ENCODE peak calls at places on chromosomes 4 and X, in four cellular contexts. X is kidney tubule cell, U is amniotic epithelial cell, I is fibroblast of pulmonary artery. F is an unnamed sample.

GRCh38 chr4:133775469-133775868 is 426.1 kb downstream of the PABPC4L start:
- DNase-seq in X (no peak), U (no peak), I (no peak), F (no peak)

GRCh38 chrX:13432776-13433605 is 113.1 kb upstream of the ATXN3L start:
- DNase-seq in X (peak; percentile 60), U (peak; percentile 49), I (peak; percentile 64), F (no peak)

GRCh38 chrX:76148753-76149152 is 24.1 kb upstream of the PBDC1 start:
- DNase-seq in X (peak; percentile 42), U (peak; percentile 49), I (peak; percentile 32), F (peak; percentile 23)

GRCh38 chrX:107014927-107015326 is 14.9 kb upstream of the MORC4 start:
- DNase-seq in X (no peak), U (peak; percentile 16), I (peak; percentile 6), F (no peak)

GRCh38 chrX:15781964-15782711 is 8.1 kb upstream of the ZRSR2 start:
- DNase-seq in X (no peak), U (no peak), I (no peak), F (no peak)

GRCh38 chrX:34332336-34332735 is 200.2 kb upstream of the FAM47A start:
- DNase-seq in X (no peak), U (no peak), I (peak; percentile 1), F (peak; percentile 4)

GRCh38 chr4:182680196-182680771 is 236.9 kb downstream of the DCTD start:
- DNase-seq in X (no peak), U (no peak), I (no peak), F (no peak)

GRCh38 chrX:153667931-153668396 is 5.6 kb downstream of the PNCK start:
- DNase-seq in X (peak; percentile 75), U (peak; percentile 58), I (peak; percentile 82), F (peak; percentile 59)

GRCh38 chr4:177008836-177009501 is 216.2 kb upstream of the VEGFC start:
- DNase-seq in X (no peak), U (no peak), I (no peak), F (no peak)

GRCh38 chr4:136009258-136009832 is 1522.9 kb downstream of the PCDH18 start:
- DNase-seq in X (no peak), U (peak; percentile 18), I (no peak), F (no peak)

GRCh38 chr4:155570661-155571060 is 96.0 kb upstream of the GUCY1A1 start:
- DNase-seq in X (no peak), U (no peak), I (no peak), F (no peak)

GRCh38 chr4:152360045-152360410 is 175.9 kb downstream of the FBXW7 start:
- DNase-seq in X (no peak), U (peak; percentile 42), I (peak; percentile 38), F (peak; percentile 62)

GRCh38 chrX:45322382-45322781 is 121.7 kb upstream of the DIPK2B start:
- DNase-seq in X (peak; percentile 79), U (peak; percentile 67), I (peak; percentile 83), F (peak; percentile 61)

GRCh38 chrX:129593137-129593536 is 53.1 kb downstream of the OCRL start:
- DNase-seq in X (no peak), U (peak; percentile 39), I (peak; percentile 38), F (peak; percentile 45)

GRCh38 chr4:177480796-177481195 is 38.6 kb upstream of the AGA start:
- DNase-seq in X (peak; percentile 49), U (peak; percentile 98), I (no peak), F (peak; percentile 55)

GRCh38 chr4:83217721-83218522 is 66.7 kb downstream of the COQ2 start:
- DNase-seq in X (peak; percentile 20), U (no peak), I (no peak), F (peak; percentile 49)

GRCh38 chr4:1285790-1286553 is 3.7 kb upstream of the MAEA start:
- DNase-seq in X (peak; percentile 33), U (peak; percentile 18), I (peak; percentile 8), F (no peak)